ENCODE peak calls at places on chromosome 16, in six cellular contexts. One of them, this sample, is unnamed.

GRCh38 chr16:47734987-47735594 is 274.0 kb downstream of the PHKB start:
- DNase-seq in BE2C: no peak
- DNase-seq in AG04450: no peak
- DNase-seq in M059J: no peak
- DNase-seq in CD8-positive, alpha-beta T cell: no peak
- DNase-seq in fibroblast of mammary gland: no peak
- DNase-seq in this sample: no peak

GRCh38 chr16:2015117-2015946 is 4.3 kb upstream of the NPW start:
- DNase-seq in BE2C: no peak
- DNase-seq in AG04450: no peak
- DNase-seq in M059J: no peak
- DNase-seq in CD8-positive, alpha-beta T cell: no peak
- DNase-seq in fibroblast of mammary gland: peak
- DNase-seq in this sample: no peak

GRCh38 chr16:85689950-85690320 is 1.2 kb upstream of the GINS2 start:
- DNase-seq in BE2C: no peak
- DNase-seq in AG04450: no peak
- DNase-seq in M059J: no peak
- DNase-seq in CD8-positive, alpha-beta T cell: no peak
- DNase-seq in fibroblast of mammary gland: no peak
- DNase-seq in this sample: no peak

GRCh38 chr16:11354733-11355574 is 9.7 kb downstream of the RMI2 start:
- DNase-seq in BE2C: no peak
- DNase-seq in AG04450: peak
- DNase-seq in M059J: no peak
- DNase-seq in CD8-positive, alpha-beta T cell: peak
- DNase-seq in fibroblast of mammary gland: peak
- DNase-seq in this sample: no peak

GRCh38 chr16:15672514-15673167 is 22.6 kb downstream of the NDE1 start:
- DNase-seq in BE2C: no peak
- DNase-seq in AG04450: peak
- DNase-seq in M059J: peak
- DNase-seq in CD8-positive, alpha-beta T cell: peak
- DNase-seq in fibroblast of mammary gland: peak
- DNase-seq in this sample: peak

GRCh38 chr16:85496145-85496544 is 117.0 kb upstream of the GSE1 start:
- DNase-seq in BE2C: no peak
- DNase-seq in AG04450: no peak
- DNase-seq in M059J: no peak
- DNase-seq in CD8-positive, alpha-beta T cell: no peak
- DNase-seq in fibroblast of mammary gland: no peak
- DNase-seq in this sample: no peak

GRCh38 chr16:48384982-48385271 is 286 bp downstream of the SIAH1 start:
- DNase-seq in BE2C: peak
- DNase-seq in AG04450: no peak
- DNase-seq in M059J: no peak
- DNase-seq in CD8-positive, alpha-beta T cell: no peak
- DNase-seq in fibroblast of mammary gland: no peak
- DNase-seq in this sample: no peak

GRCh38 chr16:48373258-48374050 is 11.8 kb downstream of the SIAH1 start:
- DNase-seq in BE2C: no peak
- DNase-seq in AG04450: no peak
- DNase-seq in M059J: no peak
- DNase-seq in CD8-positive, alpha-beta T cell: no peak
- DNase-seq in fibroblast of mammary gland: no peak
- DNase-seq in this sample: no peak

GRCh38 chr16:88290850-88291830 is 91.6 kb upstream of the ZNF469 start:
- DNase-seq in BE2C: no peak
- DNase-seq in AG04450: no peak
- DNase-seq in M059J: no peak
- DNase-seq in CD8-positive, alpha-beta T cell: no peak
- DNase-seq in fibroblast of mammary gland: no peak
- DNase-seq in this sample: no peak

GRCh38 chr16:85349413-85350145 is 237.3 kb upstream of the CIBAR2 start:
- DNase-seq in BE2C: peak
- DNase-seq in AG04450: no peak
- DNase-seq in M059J: no peak
- DNase-seq in CD8-positive, alpha-beta T cell: no peak
- DNase-seq in fibroblast of mammary gland: no peak
- DNase-seq in this sample: no peak

GRCh38 chr16:85553436-85554113 is 59.5 kb upstream of the GSE1 start:
- DNase-seq in BE2C: peak
- DNase-seq in AG04450: no peak
- DNase-seq in M059J: peak
- DNase-seq in CD8-positive, alpha-beta T cell: peak
- DNase-seq in fibroblast of mammary gland: peak
- DNase-seq in this sample: no peak

GRCh38 chr16:68533937-68534336 is 5.2 kb upstream of the ZFP90 start:
- DNase-seq in BE2C: no peak
- DNase-seq in AG04450: no peak
- DNase-seq in M059J: no peak
- DNase-seq in CD8-positive, alpha-beta T cell: no peak
- DNase-seq in fibroblast of mammary gland: no peak
- DNase-seq in this sample: no peak

GRCh38 chr16:28859326-28859725 is 4.3 kb upstream of the SH2B1 start:
- DNase-seq in BE2C: no peak
- DNase-seq in AG04450: no peak
- DNase-seq in M059J: peak
- DNase-seq in CD8-positive, alpha-beta T cell: no peak
- DNase-seq in fibroblast of mammary gland: no peak
- DNase-seq in this sample: no peak

GRCh38 chr16:84769416-84769815 is 50.4 kb upstream of the CRISPLD2 start:
- DNase-seq in BE2C: no peak
- DNase-seq in AG04450: no peak
- DNase-seq in M059J: no peak
- DNase-seq in CD8-positive, alpha-beta T cell: no peak
- DNase-seq in fibroblast of mammary gland: no peak
- DNase-seq in this sample: no peak

GRCh38 chr16:85238233-85238647 is 126.0 kb upstream of the CIBAR2 start:
- DNase-seq in BE2C: peak
- DNase-seq in AG04450: peak
- DNase-seq in M059J: no peak
- DNase-seq in CD8-positive, alpha-beta T cell: no peak
- DNase-seq in fibroblast of mammary gland: peak
- DNase-seq in this sample: peak

GRCh38 chr16:47162670-47163420 is 19.1 kb upstream of the NETO2 start:
- DNase-seq in BE2C: no peak
- DNase-seq in AG04450: no peak
- DNase-seq in M059J: no peak
- DNase-seq in CD8-positive, alpha-beta T cell: no peak
- DNase-seq in fibroblast of mammary gland: no peak
- DNase-seq in this sample: no peak

GRCh38 chr16:55912022-55912421 is 36.8 kb upstream of the CES5A start:
- DNase-seq in BE2C: no peak
- DNase-seq in AG04450: no peak
- DNase-seq in M059J: no peak
- DNase-seq in CD8-positive, alpha-beta T cell: no peak
- DNase-seq in fibroblast of mammary gland: no peak
- DNase-seq in this sample: no peak

GRCh38 chr16:57755061-57755684 is 19.6 kb downstream of the KATNB1 start:
- DNase-seq in BE2C: peak
- DNase-seq in AG04450: no peak
- DNase-seq in M059J: no peak
- DNase-seq in CD8-positive, alpha-beta T cell: no peak
- DNase-seq in fibroblast of mammary gland: no peak
- DNase-seq in this sample: no peak

GRCh38 chr16:56136256-56136655 is 55.0 kb upstream of the GNAO1 start:
- DNase-seq in BE2C: peak
- DNase-seq in AG04450: no peak
- DNase-seq in M059J: no peak
- DNase-seq in CD8-positive, alpha-beta T cell: no peak
- DNase-seq in fibroblast of mammary gland: no peak
- DNase-seq in this sample: no peak

GRCh38 chr16:75060708-75061107 is 55.9 kb downstream of the LDHD start:
- DNase-seq in BE2C: no peak
- DNase-seq in AG04450: no peak
- DNase-seq in M059J: no peak
- DNase-seq in CD8-positive, alpha-beta T cell: no peak
- DNase-seq in fibroblast of mammary gland: no peak
- DNase-seq in this sample: no peak

GRCh38 chr16:50497592-50497991 is 50.6 kb upstream of the NKD1 start:
- DNase-seq in BE2C: no peak
- DNase-seq in AG04450: no peak
- DNase-seq in M059J: peak
- DNase-seq in CD8-positive, alpha-beta T cell: no peak
- DNase-seq in fibroblast of mammary gland: peak
- DNase-seq in this sample: peak

GRCh38 chr16:27698266-27698665 is 148.3 kb downstream of the KATNIP start:
- DNase-seq in BE2C: peak
- DNase-seq in AG04450: no peak
- DNase-seq in M059J: no peak
- DNase-seq in CD8-positive, alpha-beta T cell: no peak
- DNase-seq in fibroblast of mammary gland: no peak
- DNase-seq in this sample: no peak

GRCh38 chr16:47258874-47259461 is 115.2 kb upstream of the NETO2 start:
- DNase-seq in BE2C: peak
- DNase-seq in AG04450: peak
- DNase-seq in M059J: peak
- DNase-seq in CD8-positive, alpha-beta T cell: no peak
- DNase-seq in fibroblast of mammary gland: peak
- DNase-seq in this sample: no peak

GRCh38 chr16:89401641-89402445 is 88.5 kb downstream of the ANKRD11 start:
- DNase-seq in BE2C: no peak
- DNase-seq in AG04450: no peak
- DNase-seq in M059J: no peak
- DNase-seq in CD8-positive, alpha-beta T cell: no peak
- DNase-seq in fibroblast of mammary gland: peak
- DNase-seq in this sample: peak

GRCh38 chr16:19840524-19841110 is 44.0 kb downstream of the GPRC5B start:
- DNase-seq in BE2C: no peak
- DNase-seq in AG04450: no peak
- DNase-seq in M059J: no peak
- DNase-seq in CD8-positive, alpha-beta T cell: no peak
- DNase-seq in fibroblast of mammary gland: no peak
- DNase-seq in this sample: no peak

GRCh38 chr16:82045471-82046178 is 10.6 kb downstream of the HSD17B2 start:
- DNase-seq in BE2C: no peak
- DNase-seq in AG04450: no peak
- DNase-seq in M059J: no peak
- DNase-seq in CD8-positive, alpha-beta T cell: no peak
- DNase-seq in fibroblast of mammary gland: no peak
- DNase-seq in this sample: no peak

GRCh38 chr16:19690196-19690595 is 27.8 kb downstream of the KNOP1 start:
- DNase-seq in BE2C: no peak
- DNase-seq in AG04450: no peak
- DNase-seq in M059J: no peak
- DNase-seq in CD8-positive, alpha-beta T cell: no peak
- DNase-seq in fibroblast of mammary gland: no peak
- DNase-seq in this sample: no peak

GRCh38 chr16:57976331-57976796 is 5.4 kb upstream of the CNGB1 start:
- DNase-seq in BE2C: no peak
- DNase-seq in AG04450: no peak
- DNase-seq in M059J: peak
- DNase-seq in CD8-positive, alpha-beta T cell: no peak
- DNase-seq in fibroblast of mammary gland: no peak
- DNase-seq in this sample: no peak

GRCh38 chr16:57899771-57900661 is 70.9 kb downstream of the CNGB1 start:
- DNase-seq in BE2C: peak
- DNase-seq in AG04450: peak
- DNase-seq in M059J: peak
- DNase-seq in CD8-positive, alpha-beta T cell: peak
- DNase-seq in fibroblast of mammary gland: peak
- DNase-seq in this sample: peak

GRCh38 chr16:19329932-19330331 is 44.4 kb downstream of the CLEC19A start:
- DNase-seq in BE2C: no peak
- DNase-seq in AG04450: no peak
- DNase-seq in M059J: peak
- DNase-seq in CD8-positive, alpha-beta T cell: no peak
- DNase-seq in fibroblast of mammary gland: peak
- DNase-seq in this sample: no peak

GRCh38 chr16:17312100-17312732 is 158.5 kb downstream of the XYLT1 start:
- DNase-seq in BE2C: no peak
- DNase-seq in AG04450: no peak
- DNase-seq in M059J: peak
- DNase-seq in CD8-positive, alpha-beta T cell: peak
- DNase-seq in fibroblast of mammary gland: no peak
- DNase-seq in this sample: no peak

This sample was measured in HFFc6.